ENCODE peak calls at places on chromosome 17, in ten cellular contexts. One of them, this sample, is unnamed.

GRCh38 chr17:80191192-80191591 is 21.4 kb downstream of the CARD14 start:
- DNase-seq in mesenchymal stem cell: no peak
- DNase-seq in cardiac muscle cell: no peak
- DNase-seq in IMR-90: no peak
- DNase-seq in left lung: no peak
- DNase-seq in psoas muscle: no peak
- DNase-seq in tibial nerve: no peak
- DNase-seq in left ventricle myocardium inferior: no peak
- DNase-seq in body of pancreas: no peak
- DNase-seq in adrenal gland: no peak
- DNase-seq in this sample: no peak

GRCh38 chr17:15945493-15946209 is 721 bp downstream of the ADORA2B start:
- DNase-seq in left lung: no peak
- DNase-seq in psoas muscle: no peak
- DNase-seq in left ventricle myocardium inferior: no peak
- DNase-seq in tibial nerve: no peak
- DNase-seq in body of pancreas: peak; percentile 23
- DNase-seq in cardiac muscle cell: peak; percentile 45
- DNase-seq in mesenchymal stem cell: peak; percentile 62
- DNase-seq in adrenal gland: no peak
- DNase-seq in IMR-90: peak; percentile 16
- DNase-seq in this sample: peak; percentile 46

GRCh38 chr17:39929657-39930407 is 2.3 kb downstream of the LRRC3C start:
- DNase-seq in adrenal gland: no peak
- DNase-seq in IMR-90: peak; percentile 82
- DNase-seq in body of pancreas: no peak
- DNase-seq in psoas muscle: no peak
- DNase-seq in tibial nerve: no peak
- DNase-seq in mesenchymal stem cell: peak; percentile 79
- DNase-seq in left lung: no peak
- DNase-seq in left ventricle myocardium inferior: no peak
- DNase-seq in cardiac muscle cell: no peak
- DNase-seq in this sample: no peak

GRCh38 chr17:62919388-62919787 is 46.6 kb upstream of the TANC2 start:
- DNase-seq in left lung: no peak
- DNase-seq in psoas muscle: no peak
- DNase-seq in adrenal gland: no peak
- DNase-seq in cardiac muscle cell: peak; percentile 28
- DNase-seq in left ventricle myocardium inferior: no peak
- DNase-seq in body of pancreas: no peak
- DNase-seq in mesenchymal stem cell: peak; percentile 52
- DNase-seq in IMR-90: peak; percentile 84
- DNase-seq in tibial nerve: no peak
- DNase-seq in this sample: no peak

GRCh38 chr17:8488931-8489330 is 53.2 kb downstream of the NDEL1 start:
- DNase-seq in left lung: peak; percentile 57
- DNase-seq in tibial nerve: no peak
- DNase-seq in IMR-90: peak; percentile 98
- DNase-seq in body of pancreas: peak; percentile 26
- DNase-seq in psoas muscle: peak; percentile 72
- DNase-seq in mesenchymal stem cell: peak; percentile 93
- DNase-seq in adrenal gland: peak; percentile 80
- DNase-seq in left ventricle myocardium inferior: peak; percentile 48
- DNase-seq in cardiac muscle cell: no peak
- DNase-seq in this sample: no peak

GRCh38 chr17:36918260-36918691 is 19.0 kb upstream of the LHX1 start:
- DNase-seq in left ventricle myocardium inferior: no peak
- DNase-seq in tibial nerve: no peak
- DNase-seq in body of pancreas: no peak
- DNase-seq in IMR-90: peak; percentile 53
- DNase-seq in psoas muscle: no peak
- DNase-seq in mesenchymal stem cell: no peak
- DNase-seq in left lung: no peak
- DNase-seq in adrenal gland: no peak
- DNase-seq in cardiac muscle cell: peak; percentile 62
- DNase-seq in this sample: no peak

GRCh38 chr17:82257473-82257872 is 16.0 kb downstream of the CSNK1D start:
- DNase-seq in mesenchymal stem cell: no peak
- DNase-seq in left lung: no peak
- DNase-seq in psoas muscle: peak; percentile 68
- DNase-seq in IMR-90: no peak
- DNase-seq in left ventricle myocardium inferior: no peak
- DNase-seq in adrenal gland: no peak
- DNase-seq in tibial nerve: no peak
- DNase-seq in body of pancreas: peak; percentile 58
- DNase-seq in cardiac muscle cell: no peak
- DNase-seq in this sample: no peak

GRCh38 chr17:82244413-82245140 is 15.7 kb downstream of the SLC16A3 start:
- DNase-seq in body of pancreas: no peak
- DNase-seq in psoas muscle: peak; percentile 40
- DNase-seq in cardiac muscle cell: no peak
- DNase-seq in mesenchymal stem cell: no peak
- DNase-seq in adrenal gland: no peak
- DNase-seq in IMR-90: no peak
- DNase-seq in tibial nerve: no peak
- DNase-seq in left ventricle myocardium inferior: no peak
- DNase-seq in left lung: no peak
- DNase-seq in this sample: no peak

GRCh38 chr17:72535779-72536178 is 415.0 kb downstream of the SOX9 start:
- DNase-seq in adrenal gland: no peak
- DNase-seq in body of pancreas: no peak
- DNase-seq in cardiac muscle cell: no peak
- DNase-seq in left ventricle myocardium inferior: no peak
- DNase-seq in psoas muscle: no peak
- DNase-seq in IMR-90: no peak
- DNase-seq in mesenchymal stem cell: no peak
- DNase-seq in left lung: no peak
- DNase-seq in tibial nerve: no peak
- DNase-seq in this sample: no peak
- H3K27ac ChIP-seq in adrenal gland: no peak overlapping the region
- H3K27ac ChIP-seq in body of pancreas: no peak overlapping the region
- H3K27ac ChIP-seq in cardiac muscle cell: no peak overlapping the region
- H3K27ac ChIP-seq in left ventricle myocardium inferior: no peak overlapping the region
- H3K27ac ChIP-seq in psoas muscle: no peak overlapping the region
- H3K27ac ChIP-seq in IMR-90: no peak overlapping the region
- H3K27ac ChIP-seq in mesenchymal stem cell: no peak overlapping the region
- H3K27ac ChIP-seq in left lung: no peak overlapping the region
- H3K27ac ChIP-seq in tibial nerve: no peak overlapping the region
- H3K27ac ChIP-seq in this sample: no peak overlapping the region

GRCh38 chr17:43211480-43212402 is at the start of gene TMEM106A:
- DNase-seq in left lung: peak; percentile 87
- DNase-seq in cardiac muscle cell: peak; percentile 83
- DNase-seq in IMR-90: peak; percentile 85
- DNase-seq in mesenchymal stem cell: peak; percentile 91
- DNase-seq in body of pancreas: peak; percentile 87
- DNase-seq in adrenal gland: peak; percentile 85
- DNase-seq in tibial nerve: peak; percentile 51
- DNase-seq in psoas muscle: peak; percentile 80
- DNase-seq in left ventricle myocardium inferior: peak; percentile 81
- DNase-seq in this sample: peak; percentile 87

GRCh38 chr17:43210576-43210975 is 1.1 kb upstream of the TMEM106A start:
- DNase-seq in tibial nerve: no peak
- DNase-seq in adrenal gland: no peak
- DNase-seq in left ventricle myocardium inferior: no peak
- DNase-seq in left lung: no peak
- DNase-seq in body of pancreas: no peak
- DNase-seq in cardiac muscle cell: no peak
- DNase-seq in mesenchymal stem cell: no peak
- DNase-seq in psoas muscle: no peak
- DNase-seq in IMR-90: no peak
- DNase-seq in this sample: no peak

GRCh38 chr17:43213545-43213944 is 1.9 kb downstream of the TMEM106A start:
- DNase-seq in adrenal gland: peak; percentile 11
- DNase-seq in mesenchymal stem cell: no peak
- DNase-seq in left ventricle myocardium inferior: no peak
- DNase-seq in body of pancreas: no peak
- DNase-seq in tibial nerve: no peak
- DNase-seq in psoas muscle: no peak
- DNase-seq in IMR-90: no peak
- DNase-seq in left lung: no peak
- DNase-seq in cardiac muscle cell: no peak
- DNase-seq in this sample: peak; percentile 24

GRCh38 chr17:43212641-43213490 is 1.2 kb downstream of the TMEM106A start:
- DNase-seq in cardiac muscle cell: no peak
- DNase-seq in tibial nerve: no peak
- DNase-seq in psoas muscle: no peak
- DNase-seq in body of pancreas: peak; percentile 82
- DNase-seq in mesenchymal stem cell: no peak
- DNase-seq in left lung: no peak
- DNase-seq in left ventricle myocardium inferior: no peak
- DNase-seq in adrenal gland: peak; percentile 45
- DNase-seq in IMR-90: no peak
- DNase-seq in this sample: peak; percentile 40

DNA sequence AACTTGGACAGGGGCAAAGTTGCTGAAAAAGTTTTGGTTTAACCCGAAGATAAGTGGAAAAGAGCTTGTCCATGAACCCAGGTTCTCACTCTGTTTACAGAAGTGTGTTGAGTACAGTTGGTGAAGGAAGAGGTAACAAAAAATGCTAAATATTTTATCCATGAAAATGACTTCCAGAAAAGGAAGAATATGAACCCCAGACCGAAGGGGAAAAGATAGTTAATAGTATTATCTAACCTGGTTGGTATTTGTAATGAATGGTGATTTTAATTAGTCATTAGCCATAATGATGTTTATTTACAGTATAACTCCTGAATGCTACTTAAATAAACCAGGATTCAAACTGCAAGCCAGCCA is 574 bp upstream of the TMEM106A start:
- DNase-seq in IMR-90: no peak
- DNase-seq in mesenchymal stem cell: no peak
- DNase-seq in left ventricle myocardium inferior: no peak
- DNase-seq in tibial nerve: no peak
- DNase-seq in adrenal gland: no peak
- DNase-seq in body of pancreas: no peak
- DNase-seq in psoas muscle: no peak
- DNase-seq in left lung: no peak
- DNase-seq in cardiac muscle cell: no peak
- DNase-seq in this sample: no peak
- H3K4me3 ChIP-seq in IMR-90: peak overlapping the region; percentile 74
- H3K4me3 ChIP-seq in mesenchymal stem cell: peak overlapping the region; percentile 73
- H3K4me3 ChIP-seq in left ventricle myocardium inferior: peak overlapping the region; percentile 73
- H3K4me3 ChIP-seq in tibial nerve: peak overlapping the region; percentile 60
- H3K4me3 ChIP-seq in adrenal gland: no peak overlapping the region
- H3K4me3 ChIP-seq in body of pancreas: peak overlapping the region; percentile 36
- H3K4me3 ChIP-seq in psoas muscle: peak overlapping the region; percentile 71
- H3K4me3 ChIP-seq in left lung: peak overlapping the region; percentile 75
- H3K4me3 ChIP-seq in cardiac muscle cell: peak overlapping the region; percentile 48
- H3K4me3 ChIP-seq in this sample: peak overlapping the region; percentile 61

DNA sequence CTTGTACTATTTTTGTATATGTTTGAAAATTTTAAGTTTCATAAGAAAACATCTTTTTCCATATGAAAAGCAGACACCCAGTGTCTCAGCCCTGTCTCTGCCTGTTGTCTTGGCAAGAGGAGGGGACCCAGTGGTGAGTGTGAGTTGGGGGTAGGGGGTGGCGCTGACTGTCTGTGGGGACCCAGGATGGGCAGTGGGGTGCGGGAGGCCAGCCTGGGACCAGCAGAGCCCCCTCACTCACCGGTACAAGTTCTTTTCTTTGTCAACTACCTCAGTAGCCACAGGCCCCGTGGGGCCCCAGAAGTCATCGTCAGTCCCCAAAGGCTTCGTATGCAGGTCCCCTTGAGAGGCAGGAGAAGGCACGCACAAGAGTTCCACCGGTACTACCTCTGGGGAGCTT is 46.2 kb downstream of the MIS12 start:
- DNase-seq in body of pancreas: no peak
- DNase-seq in IMR-90: no peak
- DNase-seq in cardiac muscle cell: no peak
- DNase-seq in left lung: no peak
- DNase-seq in psoas muscle: no peak
- DNase-seq in mesenchymal stem cell: no peak
- DNase-seq in tibial nerve: no peak
- DNase-seq in adrenal gland: no peak
- DNase-seq in left ventricle myocardium inferior: no peak
- DNase-seq in this sample: no peak
- H3K36me3 ChIP-seq in body of pancreas: no peaks in the 10 kb centered on the region
- H3K36me3 ChIP-seq in IMR-90: peaks cover 22% of the 10 kb centered on the region
- H3K36me3 ChIP-seq in cardiac muscle cell: no peaks in the 10 kb centered on the region
- H3K36me3 ChIP-seq in left lung: peaks cover 74% of the 10 kb centered on the region
- H3K36me3 ChIP-seq in psoas muscle: peaks cover 17% of the 10 kb centered on the region
- H3K36me3 ChIP-seq in mesenchymal stem cell: peaks cover 67% of the 10 kb centered on the region
- H3K36me3 ChIP-seq in tibial nerve: no peaks in the 10 kb centered on the region
- H3K36me3 ChIP-seq in adrenal gland: no peaks in the 10 kb centered on the region
- H3K36me3 ChIP-seq in left ventricle myocardium inferior: peaks cover 60% of the 10 kb centered on the region
- H3K36me3 ChIP-seq in this sample: no peaks in the 10 kb centered on the region

GRCh38 chr17:17839792-17840707 is 3.3 kb upstream of the SREBF1 start:
- DNase-seq in IMR-90: peak; percentile 78
- DNase-seq in body of pancreas: peak; percentile 97
- DNase-seq in tibial nerve: peak; percentile 80
- DNase-seq in cardiac muscle cell: peak; percentile 91
- DNase-seq in left lung: peak; percentile 93
- DNase-seq in psoas muscle: peak; percentile 90
- DNase-seq in mesenchymal stem cell: peak; percentile 96
- DNase-seq in left ventricle myocardium inferior: peak; percentile 90
- DNase-seq in adrenal gland: peak; percentile 95
- DNase-seq in this sample: peak; percentile 92

GRCh38 chr17:17842111-17842876 is 5.5 kb upstream of the SREBF1 start:
- DNase-seq in cardiac muscle cell: no peak
- DNase-seq in left ventricle myocardium inferior: no peak
- DNase-seq in IMR-90: no peak
- DNase-seq in psoas muscle: no peak
- DNase-seq in adrenal gland: no peak
- DNase-seq in tibial nerve: no peak
- DNase-seq in left lung: no peak
- DNase-seq in mesenchymal stem cell: no peak
- DNase-seq in body of pancreas: no peak
- DNase-seq in this sample: no peak

GRCh38 chr17:17843096-17843495 is 6.3 kb upstream of the SREBF1 start:
- DNase-seq in left ventricle myocardium inferior: no peak
- DNase-seq in IMR-90: no peak
- DNase-seq in tibial nerve: no peak
- DNase-seq in psoas muscle: no peak
- DNase-seq in left lung: no peak
- DNase-seq in body of pancreas: no peak
- DNase-seq in cardiac muscle cell: no peak
- DNase-seq in adrenal gland: no peak
- DNase-seq in mesenchymal stem cell: no peak
- DNase-seq in this sample: no peak

GRCh38 chr17:17841620-17842025 is 4.8 kb upstream of the SREBF1 start:
- DNase-seq in mesenchymal stem cell: peak; percentile 57
- DNase-seq in body of pancreas: peak; percentile 88
- DNase-seq in cardiac muscle cell: peak; percentile 70
- DNase-seq in psoas muscle: peak; percentile 50
- DNase-seq in left lung: peak; percentile 83
- DNase-seq in adrenal gland: peak; percentile 90
- DNase-seq in IMR-90: no peak
- DNase-seq in tibial nerve: no peak
- DNase-seq in left ventricle myocardium inferior: peak; percentile 77
- DNase-seq in this sample: no peak

DNA sequence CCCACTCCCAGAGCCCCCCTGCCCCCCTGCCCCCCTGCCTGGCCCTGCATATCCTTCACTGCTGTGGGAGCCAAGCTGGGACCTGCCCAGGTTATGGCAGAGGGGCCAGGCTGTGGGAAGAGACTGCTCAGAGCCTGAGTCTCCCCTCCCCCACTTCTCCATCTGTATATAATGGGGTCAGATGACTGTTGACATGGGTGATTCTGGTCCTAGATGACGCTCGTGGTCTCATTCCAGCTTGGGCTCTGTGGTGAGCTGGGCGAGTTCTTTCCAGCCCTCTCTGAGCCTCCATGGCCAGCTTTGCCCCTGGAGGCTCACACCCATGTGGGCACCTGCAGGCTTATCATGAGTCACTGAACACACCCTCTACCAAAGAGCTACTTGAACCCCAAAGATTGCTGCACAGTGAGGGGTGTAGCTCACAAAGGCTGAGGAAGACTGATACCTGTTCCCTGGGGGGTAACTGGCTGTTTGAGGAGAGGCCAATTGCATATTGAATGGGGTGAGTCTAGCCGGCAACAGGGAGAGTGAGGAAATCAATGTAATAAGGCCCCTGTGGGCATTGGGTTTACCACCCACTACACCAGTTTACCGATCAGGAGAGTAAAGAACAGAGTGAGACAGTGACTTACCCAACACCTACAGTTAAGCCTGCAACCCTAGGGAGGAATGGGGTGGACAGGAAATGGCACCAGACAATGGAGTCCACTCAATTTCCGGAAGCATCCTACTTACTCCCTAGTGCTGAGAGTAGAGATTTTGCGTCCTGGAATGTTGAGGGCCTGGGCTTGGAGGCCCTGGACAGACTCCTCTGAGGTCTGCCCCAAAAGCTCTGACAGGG is 4.2 kb upstream of the SREBF1 start:
- DNase-seq in left ventricle myocardium inferior: no peak
- DNase-seq in adrenal gland: peak; percentile 77
- DNase-seq in mesenchymal stem cell: peak; percentile 80
- DNase-seq in psoas muscle: no peak
- DNase-seq in cardiac muscle cell: no peak
- DNase-seq in tibial nerve: no peak
- DNase-seq in left lung: no peak
- DNase-seq in body of pancreas: no peak
- DNase-seq in IMR-90: peak; percentile 54
- DNase-seq in this sample: no peak
- H3K27ac ChIP-seq in left ventricle myocardium inferior: peak overlapping the region; percentile 100
- H3K27ac ChIP-seq in adrenal gland: peak overlapping the region; percentile 99
- H3K27ac ChIP-seq in mesenchymal stem cell: peak overlapping the region; percentile 84
- H3K27ac ChIP-seq in psoas muscle: peak overlapping the region; percentile 100
- H3K27ac ChIP-seq in cardiac muscle cell: peak overlapping the region; percentile 99
- H3K27ac ChIP-seq in tibial nerve: peak overlapping the region; percentile 99
- H3K27ac ChIP-seq in left lung: peak overlapping the region; percentile 97
- H3K27ac ChIP-seq in body of pancreas: peak overlapping the region; percentile 99
- H3K27ac ChIP-seq in IMR-90: peak overlapping the region; percentile 82
- H3K27ac ChIP-seq in this sample: peak overlapping the region; percentile 100

This sample was measured in colonic mucosa.